ENCODE peak calls at places on chromosomes 12 and 14, in ten cellular contexts. One of them, this sample, is unnamed.

GRCh38 chr12:115351513-115352077 is 667.6 kb upstream of the TBX3 start:
- DNase-seq in endodermal cell: no peak
- DNase-seq in A549: no peak
- DNase-seq in A673: no peak
- DNase-seq in gastrocnemius medialis: no peak
- DNase-seq in lung: no peak
- DNase-seq in heart left ventricle: no peak
- DNase-seq in left lung: no peak
- DNase-seq in ovary: no peak
- DNase-seq in upper lobe of right lung: no peak
- DNase-seq in this sample: no peak

GRCh38 chr12:2960996-2961616 is 1.9 kb downstream of the TEAD4 start:
- DNase-seq in endodermal cell: peak
- DNase-seq in A549: no peak
- DNase-seq in A673: no peak
- DNase-seq in gastrocnemius medialis: no peak
- DNase-seq in lung: no peak
- DNase-seq in heart left ventricle: no peak
- DNase-seq in left lung: no peak
- DNase-seq in ovary: no peak
- DNase-seq in upper lobe of right lung: no peak
- DNase-seq in this sample: no peak

GRCh38 chr12:96421014-96421413 is 20.8 kb upstream of the CDK17 start:
- DNase-seq in endodermal cell: no peak
- DNase-seq in A549: no peak
- DNase-seq in A673: no peak
- DNase-seq in gastrocnemius medialis: no peak
- DNase-seq in lung: no peak
- DNase-seq in heart left ventricle: no peak
- DNase-seq in left lung: no peak
- DNase-seq in ovary: no peak
- DNase-seq in upper lobe of right lung: no peak
- DNase-seq in this sample: no peak

GRCh38 chr12:64821116-64821630 is 3.3 kb upstream of the TBC1D30 start:
- DNase-seq in endodermal cell: no peak
- DNase-seq in A549: no peak
- DNase-seq in A673: no peak
- DNase-seq in gastrocnemius medialis: no peak
- DNase-seq in lung: no peak
- DNase-seq in heart left ventricle: no peak
- DNase-seq in left lung: no peak
- DNase-seq in ovary: no peak
- DNase-seq in upper lobe of right lung: no peak
- DNase-seq in this sample: no peak

GRCh38 chr14:77098470-77099353 is 654 bp downstream of the CIPC start:
- DNase-seq in endodermal cell: no peak
- DNase-seq in A549: no peak
- DNase-seq in A673: no peak
- DNase-seq in gastrocnemius medialis: peak
- DNase-seq in lung: peak
- DNase-seq in heart left ventricle: peak
- DNase-seq in left lung: no peak
- DNase-seq in ovary: peak
- DNase-seq in upper lobe of right lung: peak
- DNase-seq in this sample: no peak

GRCh38 chr12:123488539-123489230 is 30.7 kb downstream of the SNRNP35 start:
- DNase-seq in endodermal cell: peak
- DNase-seq in A549: no peak
- DNase-seq in A673: no peak
- DNase-seq in gastrocnemius medialis: peak
- DNase-seq in lung: no peak
- DNase-seq in heart left ventricle: no peak
- DNase-seq in left lung: no peak
- DNase-seq in ovary: no peak
- DNase-seq in upper lobe of right lung: no peak
- DNase-seq in this sample: no peak

GRCh38 chr12:6752181-6752930 is 585 bp downstream of the MLF2 start:
- DNase-seq in endodermal cell: peak
- DNase-seq in A549: peak
- DNase-seq in A673: peak
- DNase-seq in gastrocnemius medialis: peak
- DNase-seq in lung: peak
- DNase-seq in heart left ventricle: peak
- DNase-seq in left lung: peak
- DNase-seq in ovary: no peak
- DNase-seq in upper lobe of right lung: no peak
- DNase-seq in this sample: peak

GRCh38 chr14:56137842-56138241 is 19.6 kb downstream of the PELI2 start:
- DNase-seq in endodermal cell: peak
- DNase-seq in A549: no peak
- DNase-seq in A673: no peak
- DNase-seq in gastrocnemius medialis: no peak
- DNase-seq in lung: no peak
- DNase-seq in heart left ventricle: no peak
- DNase-seq in left lung: no peak
- DNase-seq in ovary: no peak
- DNase-seq in upper lobe of right lung: no peak
- DNase-seq in this sample: no peak

GRCh38 chr12:107125833-107126232 is 32.5 kb upstream of the CRY1 start:
- DNase-seq in endodermal cell: no peak
- DNase-seq in A549: no peak
- DNase-seq in A673: no peak
- DNase-seq in gastrocnemius medialis: no peak
- DNase-seq in lung: no peak
- DNase-seq in heart left ventricle: no peak
- DNase-seq in left lung: no peak
- DNase-seq in ovary: no peak
- DNase-seq in upper lobe of right lung: no peak
- DNase-seq in this sample: no peak

GRCh38 chr12:32773686-32774085 is 18.0 kb upstream of the YARS2 start:
- DNase-seq in endodermal cell: no peak
- DNase-seq in A549: no peak
- DNase-seq in A673: no peak
- DNase-seq in gastrocnemius medialis: no peak
- DNase-seq in lung: no peak
- DNase-seq in heart left ventricle: no peak
- DNase-seq in left lung: no peak
- DNase-seq in ovary: no peak
- DNase-seq in upper lobe of right lung: no peak
- DNase-seq in this sample: no peak

DNA sequence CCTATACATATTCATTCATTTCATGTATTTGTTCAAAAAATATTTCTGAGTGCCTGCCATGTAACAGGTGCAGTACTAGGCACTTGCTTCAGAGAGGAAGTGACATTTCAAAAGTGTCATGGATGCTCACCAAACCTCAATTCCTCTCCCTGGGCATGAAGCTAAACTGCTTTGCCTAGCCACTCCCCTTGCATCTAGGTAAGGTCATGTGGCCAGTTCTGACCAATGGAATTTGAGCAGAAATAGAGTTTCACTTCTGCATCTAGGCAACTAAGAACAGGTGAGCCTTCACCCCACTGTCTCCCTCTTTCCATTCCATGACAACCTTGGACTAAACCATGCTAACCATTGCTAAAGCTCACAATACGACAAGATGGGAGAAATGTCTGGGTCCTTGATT is 27.6 kb downstream of the TC2N start:
- DNase-seq in endodermal cell: no peak
- DNase-seq in A549: no peak
- DNase-seq in A673: no peak
- DNase-seq in gastrocnemius medialis: no peak
- DNase-seq in lung: no peak
- DNase-seq in heart left ventricle: no peak
- DNase-seq in left lung: no peak
- DNase-seq in ovary: no peak
- DNase-seq in upper lobe of right lung: no peak
- DNase-seq in this sample: no peak
- H3K4me3 ChIP-seq in endodermal cell: no peak
- H3K4me3 ChIP-seq in A549: no peak
- H3K4me3 ChIP-seq in A673: no peak
- H3K4me3 ChIP-seq in gastrocnemius medialis: no peak
- H3K4me3 ChIP-seq in lung: no peak
- H3K4me3 ChIP-seq in heart left ventricle: no peak
- H3K4me3 ChIP-seq in left lung: no peak
- H3K4me3 ChIP-seq in ovary: no peak
- H3K4me3 ChIP-seq in upper lobe of right lung: no peak
- H3K4me3 ChIP-seq in this sample: no peak

GRCh38 chr14:50794063-50794645 is 36.8 kb downstream of the NIN start:
- DNase-seq in endodermal cell: no peak
- DNase-seq in A549: no peak
- DNase-seq in A673: no peak
- DNase-seq in gastrocnemius medialis: no peak
- DNase-seq in lung: no peak
- DNase-seq in heart left ventricle: no peak
- DNase-seq in left lung: no peak
- DNase-seq in ovary: no peak
- DNase-seq in upper lobe of right lung: no peak
- DNase-seq in this sample: no peak
- H3K27ac ChIP-seq in endodermal cell: no peak
- H3K27ac ChIP-seq in A549: no peak
- H3K27ac ChIP-seq in A673: no peak
- H3K27ac ChIP-seq in gastrocnemius medialis: peak
- H3K27ac ChIP-seq in lung: no peak
- H3K27ac ChIP-seq in heart left ventricle: no peak
- H3K27ac ChIP-seq in left lung: no peak
- H3K27ac ChIP-seq in ovary: no peak
- H3K27ac ChIP-seq in upper lobe of right lung: no peak
- H3K27ac ChIP-seq in this sample: no peak

DNA sequence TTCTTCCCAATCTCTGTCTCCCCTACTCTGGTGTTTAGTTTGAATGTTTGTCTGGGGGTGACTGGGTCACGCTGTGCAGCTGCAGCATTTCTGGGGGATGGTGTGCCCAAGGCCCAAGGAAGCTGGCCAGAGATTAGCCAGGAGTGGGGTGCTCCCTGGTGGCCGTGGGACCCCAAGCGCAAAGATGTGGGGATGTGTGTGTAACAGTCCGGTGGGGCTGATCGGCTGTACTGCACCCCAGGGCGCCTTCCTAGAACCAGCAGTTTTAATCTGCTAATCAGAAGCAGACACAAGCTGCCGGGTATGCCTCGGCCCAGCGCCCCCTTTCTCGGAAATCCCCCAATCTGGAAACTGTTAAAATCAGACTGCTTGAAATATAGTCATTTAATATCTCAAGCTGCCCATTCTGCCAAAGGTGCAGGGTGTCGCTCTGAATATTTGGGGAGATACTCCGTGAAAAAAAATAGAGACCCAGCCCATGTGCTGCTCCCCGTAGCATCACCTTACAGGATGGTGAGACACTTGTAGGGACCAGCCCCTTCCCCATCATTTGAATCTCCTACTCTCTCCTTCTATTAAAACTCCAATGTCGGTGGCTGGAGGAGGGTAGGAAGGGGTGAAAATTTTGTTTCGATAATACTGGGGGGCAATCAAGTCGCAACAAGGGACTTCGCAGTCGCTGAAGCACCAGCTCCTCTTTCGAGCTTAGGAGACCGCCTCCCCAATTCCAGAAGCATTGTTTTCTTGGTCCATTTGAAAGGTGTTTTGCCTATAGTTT is 4.3 kb downstream of the HOXC9 start:
- DNase-seq in endodermal cell: no peak
- DNase-seq in A549: no peak
- DNase-seq in A673: no peak
- DNase-seq in gastrocnemius medialis: no peak
- DNase-seq in lung: no peak
- DNase-seq in heart left ventricle: no peak
- DNase-seq in left lung: no peak
- DNase-seq in ovary: no peak
- DNase-seq in upper lobe of right lung: no peak
- DNase-seq in this sample: no peak
- TF ChIP-seq CTCF in endodermal cell: no peak
- TF ChIP-seq CTCF in A549: peak
- TF ChIP-seq CTCF in A673: peak
- TF ChIP-seq CTCF in gastrocnemius medialis: no peak
- TF ChIP-seq CTCF in lung: no peak
- TF ChIP-seq CTCF in heart left ventricle: no peak
- TF ChIP-seq CTCF in left lung: no peak
- TF ChIP-seq CTCF in ovary: no peak
- TF ChIP-seq CTCF in upper lobe of right lung: no peak
- TF ChIP-seq CTCF in this sample: peak

GRCh38 chr12:18811268-18811667 is 73.3 kb downstream of the CAPZA3 start:
- DNase-seq in endodermal cell: no peak
- DNase-seq in A549: no peak
- DNase-seq in A673: no peak
- DNase-seq in gastrocnemius medialis: no peak
- DNase-seq in lung: no peak
- DNase-seq in heart left ventricle: no peak
- DNase-seq in left lung: no peak
- DNase-seq in ovary: no peak
- DNase-seq in upper lobe of right lung: no peak
- DNase-seq in this sample: no peak

GRCh38 chr12:18807714-18808113 is 69.8 kb downstream of the CAPZA3 start:
- DNase-seq in endodermal cell: no peak
- DNase-seq in A549: no peak
- DNase-seq in A673: no peak
- DNase-seq in gastrocnemius medialis: no peak
- DNase-seq in lung: no peak
- DNase-seq in heart left ventricle: no peak
- DNase-seq in left lung: no peak
- DNase-seq in ovary: no peak
- DNase-seq in upper lobe of right lung: no peak
- DNase-seq in this sample: no peak

GRCh38 chr12:18813753-18814152 is 75.8 kb downstream of the CAPZA3 start:
- DNase-seq in endodermal cell: no peak
- DNase-seq in A549: no peak
- DNase-seq in A673: no peak
- DNase-seq in gastrocnemius medialis: no peak
- DNase-seq in lung: no peak
- DNase-seq in heart left ventricle: no peak
- DNase-seq in left lung: no peak
- DNase-seq in ovary: no peak
- DNase-seq in upper lobe of right lung: no peak
- DNase-seq in this sample: no peak

GRCh38 chr12:18808221-18808620 is 70.3 kb downstream of the CAPZA3 start:
- DNase-seq in endodermal cell: no peak
- DNase-seq in A549: no peak
- DNase-seq in A673: peak
- DNase-seq in gastrocnemius medialis: no peak
- DNase-seq in lung: no peak
- DNase-seq in heart left ventricle: no peak
- DNase-seq in left lung: no peak
- DNase-seq in ovary: no peak
- DNase-seq in upper lobe of right lung: no peak
- DNase-seq in this sample: no peak

DNA sequence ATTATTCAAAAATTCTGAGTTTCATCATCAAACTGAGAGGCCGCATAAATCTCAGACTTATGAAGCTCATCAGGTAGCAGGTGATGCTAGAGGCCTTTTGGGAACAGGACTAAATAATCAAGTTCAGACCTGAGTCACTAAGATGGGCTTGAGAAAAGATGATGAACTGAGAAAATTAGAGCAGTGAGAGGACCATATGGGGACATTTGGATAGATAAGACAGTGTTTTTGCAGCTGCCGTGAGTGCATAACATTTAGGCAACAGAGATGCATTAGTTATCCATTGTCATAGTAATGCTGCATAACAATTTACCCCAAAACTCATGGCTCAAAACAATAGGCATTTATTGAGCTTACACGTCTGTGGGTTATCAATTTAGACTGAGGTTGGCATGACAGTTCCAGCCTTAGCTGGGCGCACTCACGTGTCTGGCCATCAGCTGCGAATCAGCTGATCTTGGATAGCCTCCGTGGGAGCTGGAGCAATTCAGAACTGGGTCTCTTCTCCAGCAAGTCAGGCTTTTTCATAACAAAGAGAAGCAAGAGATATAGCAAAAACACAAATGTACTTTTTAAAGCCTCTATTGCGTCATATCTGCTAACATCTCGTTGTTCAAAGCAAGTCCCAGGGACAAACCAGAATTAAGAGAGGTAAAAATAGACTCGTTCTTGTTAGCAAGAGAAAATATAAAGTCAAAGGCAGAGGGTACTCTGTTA is 72.8 kb downstream of the CAPZA3 start:
- DNase-seq in endodermal cell: no peak
- DNase-seq in A549: no peak
- DNase-seq in A673: no peak
- DNase-seq in gastrocnemius medialis: no peak
- DNase-seq in lung: no peak
- DNase-seq in heart left ventricle: no peak
- DNase-seq in left lung: no peak
- DNase-seq in ovary: no peak
- DNase-seq in upper lobe of right lung: no peak
- DNase-seq in this sample: no peak
- H3K4me3 ChIP-seq in endodermal cell: no peak
- H3K4me3 ChIP-seq in A549: no peak
- H3K4me3 ChIP-seq in A673: no peak
- H3K4me3 ChIP-seq in gastrocnemius medialis: no peak
- H3K4me3 ChIP-seq in lung: no peak
- H3K4me3 ChIP-seq in heart left ventricle: no peak
- H3K4me3 ChIP-seq in left lung: no peak
- H3K4me3 ChIP-seq in ovary: no peak
- H3K4me3 ChIP-seq in upper lobe of right lung: no peak
- H3K4me3 ChIP-seq in this sample: no peak